ENCODE peak calls at places on chromosomes 2 and 18, in eight cellular contexts. X, H, Y, C, E, L, P and K are unnamed samples.

GRCh38 chr2:203361922-203362321 is 33.7 kb downstream of the ABI2 start:
- DNase-seq in X (no peak), H (no peak), Y (no peak), C (no peak), E (no peak), L (no peak), P (no peak), K (no peak)

GRCh38 chr2:129870646-129871335 is 108.7 kb upstream of the RAB6C start:
- DNase-seq in X (no peak), H (no peak), Y (no peak), C (no peak), E (no peak), L (no peak), P (no peak), K (no peak)

GRCh38 chr2:162435676-162436075 is 91.7 kb downstream of the GCA start:
- DNase-seq in X (no peak), H (no peak), Y (no peak), C (no peak), E (no peak), L (peak; percentile 21), P (no peak), K (no peak)

GRCh38 chr2:213246665-213247281 is 37.5 kb upstream of the SPAG16 start:
- DNase-seq in X (peak; percentile 56), H (no peak), Y (no peak), C (peak; percentile 62), E (no peak), L (no peak), P (no peak), K (peak; percentile 20)

GRCh38 chr2:81550277-81550676 is 1245.7 kb upstream of the LRRTM1 start:
- DNase-seq in X (no peak), H (no peak), Y (no peak), C (no peak), E (no peak), L (no peak), P (no peak), K (no peak)

GRCh38 chr2:102313025-102313424 is 1.7 kb downstream of the IL1RL1 start:
- DNase-seq in X (no peak), H (no peak), Y (no peak), C (no peak), E (no peak), L (no peak), P (no peak), K (no peak)

GRCh38 chr2:181790716-181791649 is 100.5 kb upstream of the ITPRID2 start:
- DNase-seq in X (no peak), H (no peak), Y (peak; percentile 10), C (no peak), E (no peak), L (peak; percentile 97), P (no peak), K (no peak)

GRCh38 chr18:74896390-74896991 is 298.8 kb downstream of the ZNF407 start:
- DNase-seq in X (no peak), H (no peak), Y (peak; percentile 20), C (peak; percentile 40), E (no peak), L (peak; percentile 7), P (no peak), K (no peak)

GRCh38 chr2:199015072-199015471 is 442.7 kb downstream of the SATB2 start:
- DNase-seq in X (no peak), H (no peak), Y (no peak), C (no peak), E (no peak), L (no peak), P (no peak), K (no peak)

DNA sequence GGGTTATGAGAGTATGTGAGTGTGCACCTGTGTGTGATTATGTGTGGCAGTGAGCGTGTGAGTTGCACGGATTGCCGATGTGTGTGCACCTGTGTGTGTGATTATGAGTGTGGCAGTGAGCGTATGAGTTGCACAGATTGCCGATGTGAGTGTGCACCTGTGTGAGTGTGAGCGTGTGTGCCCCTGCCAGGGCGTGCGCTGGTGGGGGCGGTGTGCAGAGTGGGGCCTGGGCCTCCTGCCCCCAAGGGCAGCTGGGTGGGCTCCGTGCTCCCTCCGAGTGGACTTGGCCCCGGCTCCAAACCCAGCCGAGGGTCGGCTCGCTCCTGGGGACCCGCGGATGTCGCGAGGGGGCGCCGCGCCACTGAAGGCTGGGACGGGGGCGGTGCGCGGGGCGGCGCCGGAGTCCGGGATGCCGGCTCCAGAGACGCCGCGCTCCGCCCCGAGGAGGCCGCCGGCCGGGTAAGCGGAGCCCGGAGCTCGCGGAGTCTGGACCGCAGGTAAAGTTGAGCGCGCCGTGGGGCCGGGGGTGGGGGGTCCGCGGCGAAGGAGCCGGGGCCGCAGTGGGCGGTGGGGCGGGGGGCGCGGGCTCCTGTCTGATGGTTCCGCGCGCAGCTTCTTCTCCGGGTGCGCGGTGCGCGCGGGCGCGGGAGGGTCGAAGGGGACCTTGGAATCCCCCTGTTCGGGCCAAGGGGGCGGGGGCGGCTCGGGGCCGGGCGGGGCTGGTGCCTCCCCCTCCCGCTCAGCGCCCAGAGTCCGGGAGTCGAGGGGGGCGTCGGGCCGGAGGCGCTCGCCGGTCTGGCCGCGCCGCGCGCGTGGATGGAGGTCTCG is at the start of gene KCNG2:
- DNase-seq in X (peak; percentile 45), H (no peak), Y (peak; percentile 90), C (peak; percentile 71), E (no peak), L (no peak), P (no peak), K (no peak)
- TF ChIP-seq CTCF in X (peak; percentile 40), H (no peak), Y (peak; percentile 59), C (no peak), E (no peak), L (no peak), P (peak; percentile 18), K (peak; percentile 31)

GRCh38 chr18:37253424-37254255 is 312.0 kb downstream of the CELF4 start:
- DNase-seq in X (peak; percentile 43), H (no peak), Y (peak; percentile 72), C (peak; percentile 61), E (no peak), L (no peak), P (no peak), K (peak; percentile 68)
- TF ChIP-seq CTCF in X (no peak), H (no peak), Y (no peak), C (no peak), E (no peak), L (no peak), P (no peak), K (peak; percentile 39)

DNA sequence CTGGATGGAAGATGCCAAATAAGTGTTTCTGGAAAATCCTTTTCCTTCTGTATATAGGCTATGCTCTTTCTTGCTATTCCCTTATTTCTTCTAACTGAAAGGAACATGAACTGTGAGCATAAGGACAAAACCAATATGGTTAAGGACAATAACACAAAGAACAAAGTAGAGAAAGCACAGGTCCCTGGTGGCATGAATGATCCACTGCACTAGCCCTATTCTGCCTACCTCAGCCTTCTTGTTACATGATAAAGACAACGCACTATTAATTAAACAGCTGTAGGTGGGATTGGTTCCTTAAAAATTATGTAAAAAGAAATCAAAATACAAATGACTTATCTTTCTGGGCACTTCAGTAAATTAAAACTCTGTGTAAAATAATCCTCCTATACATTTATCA is 1.9 kb upstream of the WDR75 start:
- DNase-seq in X (no peak), H (no peak), Y (no peak), C (no peak), E (no peak), L (no peak), P (no peak), K (no peak)
- TF ChIP-seq CTCF in X (peak; percentile 51), H (no peak), Y (no peak), C (peak; percentile 18), E (no peak), L (no peak), P (no peak), K (peak; percentile 39)

DNA sequence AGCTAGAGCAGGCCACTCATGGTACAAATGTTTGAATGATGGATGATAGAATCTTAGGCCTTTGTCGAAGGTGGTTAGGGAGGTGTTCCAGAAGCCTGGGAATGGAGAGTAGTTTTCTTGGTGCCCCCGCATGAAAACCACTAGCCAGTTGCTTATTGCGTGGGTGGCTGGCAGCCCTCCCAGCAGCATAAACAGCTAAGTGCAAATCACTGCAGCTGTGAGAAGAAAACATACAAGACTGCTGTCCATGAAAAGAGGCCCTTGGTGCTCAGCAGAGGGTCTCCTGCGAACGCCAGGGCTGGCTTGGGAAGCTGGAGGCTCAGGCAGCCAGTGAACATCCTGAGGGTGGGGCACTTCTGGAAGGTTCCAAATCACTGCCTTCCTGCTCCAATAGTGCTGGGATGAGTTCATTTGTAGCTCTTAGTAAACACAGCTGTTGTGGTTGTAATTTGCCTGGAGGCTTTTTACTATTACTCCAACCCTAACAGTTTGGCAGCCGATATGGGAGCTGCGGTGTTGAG is 118.8 kb downstream of the MGAT5 start:
- DNase-seq in X (no peak), H (no peak), Y (no peak), C (no peak), E (peak; percentile 52), L (no peak), P (peak; percentile 56), K (no peak)
- TF ChIP-seq CTCF in X (no peak), H (no peak), Y (no peak), C (no peak), E (no peak), L (no peak), P (no peak), K (no peak)

GRCh38 chr18:12043811-12044210 is 49.8 kb upstream of the ANKRD62 start:
- DNase-seq in X (no peak), H (no peak), Y (no peak), C (no peak), E (no peak), L (no peak), P (no peak), K (no peak)

GRCh38 chr18:12041561-12041960 is 52.1 kb upstream of the ANKRD62 start:
- DNase-seq in X (no peak), H (no peak), Y (no peak), C (no peak), E (no peak), L (peak; percentile 91), P (no peak), K (no peak)

GRCh38 chr18:12046046-12046750 is 47.4 kb upstream of the ANKRD62 start:
- DNase-seq in X (no peak), H (no peak), Y (no peak), C (no peak), E (no peak), L (no peak), P (no peak), K (no peak)

GRCh38 chr18:12046751-12047335 is 46.8 kb upstream of the ANKRD62 start:
- DNase-seq in X (no peak), H (no peak), Y (no peak), C (no peak), E (no peak), L (no peak), P (no peak), K (no peak)

DNA sequence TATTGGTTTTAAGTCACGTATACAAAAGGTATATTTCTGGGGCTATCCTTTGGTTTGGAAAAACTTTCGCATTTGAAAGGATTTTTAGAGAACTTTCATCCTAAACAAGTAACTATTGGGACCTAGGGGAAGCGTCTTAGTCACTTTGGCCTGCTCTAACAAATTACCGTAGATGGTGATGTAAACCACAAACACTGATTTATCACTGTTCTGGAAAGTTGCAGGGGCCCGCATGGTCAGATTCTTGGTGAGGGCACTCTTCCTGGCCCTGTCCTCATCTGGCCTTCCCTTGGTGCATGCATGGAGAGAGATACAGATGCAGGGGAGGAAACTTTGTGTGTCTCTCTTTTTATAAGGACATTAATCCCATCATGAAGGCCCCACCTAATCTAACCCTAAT is 49.1 kb upstream of the ANKRD62 start:
- DNase-seq in X (no peak), H (no peak), Y (no peak), C (no peak), E (no peak), L (no peak), P (no peak), K (no peak)
- TF ChIP-seq CTCF in X (no peak), H (no peak), Y (no peak), C (no peak), E (no peak), L (no peak), P (no peak), K (no peak)